ENCODE peak calls at places on chromosomes 3 and 15, in ten cellular contexts. U is COR-L47, X is B cell, E is DMS 273 treated with DMSO at 0.1 percent for 48 hours, K is SJCRH30, S is EH, H is progenitor cell of endocrine pancreas, I is HL-60, T is esophagus squamous epithelium, L is iris pigment epithelial cell. V is an unnamed sample.

GRCh38 chr3:63976166-63976861 is 47.0 kb downstream of the PSMD6 start:
- DNase-seq in S (peak; percentile 95), X (no peak), I (peak; percentile 36), U (no peak), E (no peak), K (no peak), L (peak; percentile 98), H (no peak), T (no peak), V (no peak)

GRCh38 chr3:85251766-85252165 is 293.0 kb downstream of the CADM2 start:
- DNase-seq in H (no peak), E (no peak), S (no peak), K (no peak), X (no peak), I (no peak), L (no peak), U (no peak), T (no peak), V (no peak)

GRCh38 chr3:195076981-195077610 is 193.9 kb downstream of the XXYLT1 start:
- DNase-seq in L (no peak), I (no peak), H (no peak), T (no peak), K (no peak), S (no peak), E (no peak), U (no peak), X (no peak), V (no peak)

GRCh38 chr3:158091526-158091925 is 14.7 kb downstream of the SHOX2 start:
- DNase-seq in E (peak; percentile 69), K (peak; percentile 49), S (peak; percentile 69), X (no peak), U (no peak), I (no peak), H (no peak), T (no peak), L (peak; percentile 34), V (no peak)

GRCh38 chr3:49255112-49255511 is 21.9 kb downstream of the C3orf62 start:
- DNase-seq in L (peak; percentile 36), U (no peak), H (no peak), S (peak; percentile 43), T (no peak), K (peak; percentile 22), X (no peak), E (no peak), I (peak; percentile 48), V (no peak)

GRCh38 chr15:58770519-58770856 is 614 bp upstream of the MINDY2 start:
- DNase-seq in X (peak; percentile 53), I (no peak), H (no peak), L (peak; percentile 91), T (no peak), U (peak; percentile 54), K (no peak), S (peak; percentile 91), E (peak; percentile 27), V (peak; percentile 88)

GRCh38 chr3:107993771-107994170 is 97.1 kb downstream of the CD47 start:
- DNase-seq in H (no peak), K (no peak), I (no peak), T (no peak), U (no peak), L (peak; percentile 42), X (no peak), S (peak; percentile 37), E (no peak), V (no peak)

GRCh38 chr15:70715840-70716510 is 47.4 kb downstream of the UACA start:
- DNase-seq in L (peak; percentile 51), I (no peak), K (no peak), X (no peak), E (no peak), S (peak; percentile 76), T (no peak), H (no peak), U (no peak), V (no peak)

V was measured in NCI-H526 treated with DMSO at 0.1 percent for 48 hours.